ENCODE peak calls at places on chromosome 22, in nine cellular contexts. T, B, M, J, C, S, N, Q and G are unnamed samples.

GRCh38 chr22:20216863-20217499 is 51.1 kb downstream of the RTN4R start:
- DNase-seq in N (no peak), T (no peak), M (no peak), Q (no peak), C (no peak), S (no peak), J (no peak), B (no peak), G (no peak)

GRCh38 chr22:47406180-47406723 is 643.8 kb downstream of the TBC1D22A start:
- DNase-seq in N (no peak), B (no peak), M (no peak), Q (no peak), J (no peak), S (no peak), T (no peak), C (no peak), G (no peak)

GRCh38 chr22:50700387-50701075 is 27.9 kb downstream of the SHANK3 start:
- DNase-seq in B (no peak), C (no peak), J (no peak), Q (no peak), S (no peak), N (no peak), T (no peak), M (no peak), G (no peak)

GRCh38 chr22:50602338-50602700 is 1.7 kb downstream of the MAPK8IP2 start:
- DNase-seq in C (no peak), B (no peak), M (no peak), T (no peak), Q (no peak), S (no peak), N (no peak), J (no peak), G (no peak)

GRCh38 chr22:25081409-25081824 is 118.2 kb upstream of the CRYBB3 start:
- DNase-seq in Q (no peak), C (peak), N (no peak), M (peak), B (peak), T (peak), S (peak), J (no peak), G (no peak)

GRCh38 chr22:50544078-50544745 is 1.5 kb upstream of the KLHDC7B start:
- DNase-seq in B (no peak), M (peak), S (peak), C (peak), N (peak), Q (peak), J (no peak), T (peak), G (no peak)

GRCh38 chr22:19871023-19871844 is 16.6 kb upstream of the GNB1L start:
- DNase-seq in S (no peak), Q (no peak), N (no peak), J (peak), C (no peak), B (no peak), T (no peak), M (no peak), G (no peak)

GRCh38 chr22:37752189-37753061 is 55.3 kb upstream of the GCAT start:
- DNase-seq in N (peak), C (no peak), S (peak), J (peak), Q (peak), T (peak), M (peak), B (peak), G (peak)

GRCh38 chr22:19942071-19942885 is 660 bp upstream of the TXNRD2 start:
- DNase-seq in J (no peak), N (peak), B (no peak), S (peak), M (peak), T (peak), C (no peak), Q (no peak), G (no peak)

GRCh38 chr22:29225422-29226090 is 19.9 kb downstream of the EMID1 start:
- DNase-seq in C (no peak), B (no peak), J (no peak), N (no peak), S (peak), M (peak), T (peak), Q (peak), G (no peak)

GRCh38 chr22:30310881-30311771 is 15.6 kb downstream of the TBC1D10A start:
- DNase-seq in Q (no peak), C (no peak), T (peak), J (no peak), S (peak), B (peak), M (peak), N (no peak), G (peak)

GRCh38 chr22:27154717-27155116 is 497.3 kb downstream of the MIAT start:
- DNase-seq in N (no peak), C (no peak), T (peak), Q (no peak), J (no peak), S (no peak), B (no peak), M (no peak), G (no peak)

GRCh38 chr22:40363059-40363458 is 7.3 kb upstream of the SGSM3 start:
- DNase-seq in T (no peak), C (no peak), J (no peak), Q (no peak), B (no peak), N (no peak), S (no peak), M (no peak), G (no peak)

GRCh38 chr22:29344137-29344536 is 28.6 kb upstream of the RASL10A start:
- DNase-seq in M (peak), T (peak), S (peak), N (peak), Q (peak), B (peak), J (peak), C (no peak), G (peak)

GRCh38 chr22:30564766-30565118 is 9.7 kb downstream of the GAL3ST1 start:
- DNase-seq in J (no peak), B (no peak), C (peak), S (no peak), M (no peak), N (no peak), Q (no peak), T (no peak), G (no peak)

GRCh38 chr22:19816372-19817119 is 38.1 kb downstream of the GNB1L start:
- DNase-seq in J (no peak), M (no peak), N (no peak), Q (no peak), S (no peak), T (no peak), B (no peak), C (no peak), G (no peak)

GRCh38 chr22:30880181-30880601 is 88.4 kb downstream of the MORC2 start:
- DNase-seq in M (no peak), B (no peak), T (no peak), C (no peak), Q (no peak), S (no peak), J (no peak), N (no peak), G (no peak)

GRCh38 chr22:16651217-16651616 is 58.6 kb upstream of the CCT8L2 start:
- DNase-seq in J (no peak), T (no peak), S (no peak), M (no peak), C (peak), B (no peak), N (no peak), Q (no peak), G (no peak)

GRCh38 chr22:26565181-26565580 is 24.8 kb downstream of the TPST2 start:
- DNase-seq in Q (no peak), M (no peak), S (no peak), N (no peak), C (no peak), B (peak), J (no peak), T (no peak), G (no peak)

GRCh38 chr22:25402501-25403283 is 161.8 kb upstream of the GRK3 start:
- DNase-seq in Q (no peak), T (peak), C (no peak), J (no peak), N (no peak), M (peak), S (peak), B (peak), G (no peak)

GRCh38 chr22:40524392-40525249 is 111.9 kb downstream of the MRTFA start:
- DNase-seq in M (peak), Q (no peak), S (peak), B (peak), C (peak), N (no peak), J (no peak), T (no peak), G (no peak)

GRCh38 chr22:29108137-29108536 is 35.3 kb downstream of the KREMEN1 start:
- DNase-seq in C (no peak), Q (no peak), J (no peak), M (peak), B (peak), S (no peak), N (no peak), T (no peak), G (no peak)

GRCh38 chr22:30325724-30326703 is 727 bp downstream of the TBC1D10A start:
- DNase-seq in C (peak), B (no peak), N (no peak), Q (peak), T (no peak), S (no peak), M (no peak), J (no peak), G (peak)

GRCh38 chr22:44153705-44154104 is 27.0 kb upstream of the PARVG start:
- DNase-seq in Q (no peak), S (no peak), C (no peak), B (no peak), T (no peak), N (no peak), M (no peak), J (no peak), G (no peak)

GRCh38 chr22:27718186-27719032 is 83.1 kb downstream of the MN1 start:
- DNase-seq in J (peak), B (peak), M (peak), N (peak), T (peak), S (peak), C (no peak), Q (peak), G (peak)

GRCh38 chr22:23053912-23054530 is 16.3 kb upstream of the GNAZ start:
- DNase-seq in C (no peak), S (no peak), J (no peak), M (no peak), T (no peak), B (no peak), Q (no peak), N (no peak), G (no peak)
- H3K4me3 ChIP-seq in C (no peak), S (no peak), J (no peak), M (no peak), T (no peak), B (no peak), Q (no peak), N (no peak), G (no peak)

DNA sequence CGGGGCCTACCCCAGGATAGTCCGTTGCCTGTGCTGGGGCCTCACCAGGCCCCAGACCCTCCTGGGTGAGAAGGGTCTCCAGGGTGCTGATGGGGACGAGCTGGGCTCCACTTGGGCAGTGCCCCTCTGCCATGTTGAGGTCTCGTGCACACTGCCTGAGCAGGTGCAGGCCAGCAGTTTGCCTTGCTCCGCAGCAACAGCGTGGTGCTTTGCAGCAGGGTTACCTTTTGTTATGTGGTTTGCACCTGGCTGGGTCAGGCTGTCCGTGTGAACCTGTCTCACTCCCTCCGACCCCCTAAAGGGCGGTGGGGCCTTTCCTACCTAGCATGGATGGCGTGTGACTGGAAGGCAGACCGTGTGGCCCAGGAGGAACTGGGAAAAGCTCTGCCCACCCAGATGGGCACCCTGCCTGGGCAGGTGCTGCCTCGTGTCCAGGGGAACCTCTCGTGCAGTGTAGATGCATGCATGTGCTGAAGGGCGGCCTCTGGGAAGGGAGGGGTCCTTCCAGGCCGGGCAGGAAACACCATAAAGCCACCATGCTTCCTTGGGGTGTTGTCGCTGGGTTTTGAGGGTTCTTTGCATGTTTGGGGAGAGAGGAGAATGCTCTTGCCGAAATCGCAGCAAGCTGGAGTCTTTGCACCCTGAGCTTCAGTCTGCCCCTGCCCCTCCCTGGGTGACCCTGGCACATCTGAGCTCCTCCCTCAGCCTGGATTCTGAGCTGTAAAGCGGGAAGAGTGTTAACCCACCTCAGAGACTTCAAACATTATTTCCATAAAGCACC is 75.4 kb upstream of the PPARA start:
- DNase-seq in B (peak), M (no peak), N (no peak), S (no peak), J (peak), T (peak), C (peak), Q (peak), G (no peak)
- H3K4me3 ChIP-seq in B (peak), M (no peak), N (peak), S (peak), J (peak), T (no peak), C (peak), Q (peak), G (peak)

GRCh38 chr22:48489551-48490512 is 1337.8 kb downstream of the BRD1 start:
- DNase-seq in T (no peak), Q (no peak), S (peak), B (no peak), N (no peak), M (peak), J (no peak), C (no peak), G (no peak)
- H3K4me3 ChIP-seq in T (no peak), Q (peak), S (peak), B (no peak), N (peak), M (peak), J (peak), C (peak), G (peak)

GRCh38 chr22:32622762-32623147 is 148.1 kb downstream of the FBXO7 start:
- DNase-seq in J (no peak), B (no peak), C (no peak), T (no peak), S (no peak), M (no peak), Q (no peak), N (no peak), G (no peak)
- H3K4me3 ChIP-seq in J (no peak), B (no peak), C (no peak), T (no peak), S (no peak), M (no peak), Q (no peak), N (no peak), G (no peak)

DNA sequence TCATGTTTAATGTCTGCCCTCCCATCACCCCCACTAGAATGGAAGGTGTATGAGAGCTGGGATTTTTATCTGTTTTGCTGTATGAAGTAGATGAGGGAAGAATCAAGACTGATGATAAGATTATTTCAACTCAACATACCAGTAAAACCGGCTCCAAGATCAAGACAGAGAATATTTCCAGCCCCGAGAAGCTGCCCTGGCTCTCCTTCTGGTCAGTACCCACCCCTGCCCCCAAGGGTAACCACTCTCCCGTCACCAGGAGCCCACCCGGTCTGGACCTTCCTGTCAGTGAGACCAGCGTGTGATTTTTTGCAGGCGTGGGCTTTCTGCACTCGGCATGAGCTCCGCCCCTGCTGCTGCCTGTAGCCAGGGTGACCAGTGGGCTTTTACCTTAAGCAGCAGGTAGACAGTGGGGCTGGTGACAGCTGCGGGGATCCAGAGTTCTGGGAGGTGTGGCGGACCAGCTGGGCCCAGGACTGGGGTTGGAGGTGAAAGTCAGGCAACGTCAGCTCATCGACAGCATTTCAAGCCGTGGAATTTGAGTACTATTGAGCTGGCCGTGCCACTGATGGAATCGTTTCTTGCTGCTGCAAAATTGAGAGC is 25.6 kb downstream of the RPL3 start:
- DNase-seq in B (no peak), J (no peak), S (no peak), C (no peak), Q (no peak), T (no peak), M (no peak), N (no peak), G (no peak)
- H3K4me3 ChIP-seq in B (no peak), J (no peak), S (no peak), C (no peak), Q (no peak), T (no peak), M (no peak), N (no peak), G (no peak)

GRCh38 chr22:48675828-48676145 is 1151.9 kb downstream of the BRD1 start:
- DNase-seq in M (no peak), T (no peak), J (no peak), B (no peak), Q (no peak), N (no peak), S (no peak), C (no peak), G (no peak)

GRCh38 chr22:48675141-48675827 is 1152.4 kb downstream of the BRD1 start:
- DNase-seq in Q (no peak), M (no peak), S (no peak), J (no peak), N (no peak), C (no peak), B (no peak), T (no peak), G (no peak)

GRCh38 chr22:48672387-48672786 is 1155.3 kb downstream of the BRD1 start:
- DNase-seq in N (no peak), B (no peak), S (no peak), J (no peak), M (no peak), Q (no peak), T (no peak), C (no peak), G (no peak)

GRCh38 chr22:48676266-48677167 is 1151.2 kb downstream of the BRD1 start:
- DNase-seq in B (no peak), Q (no peak), M (no peak), T (no peak), C (no peak), N (no peak), S (no peak), J (no peak), G (no peak)

DNA sequence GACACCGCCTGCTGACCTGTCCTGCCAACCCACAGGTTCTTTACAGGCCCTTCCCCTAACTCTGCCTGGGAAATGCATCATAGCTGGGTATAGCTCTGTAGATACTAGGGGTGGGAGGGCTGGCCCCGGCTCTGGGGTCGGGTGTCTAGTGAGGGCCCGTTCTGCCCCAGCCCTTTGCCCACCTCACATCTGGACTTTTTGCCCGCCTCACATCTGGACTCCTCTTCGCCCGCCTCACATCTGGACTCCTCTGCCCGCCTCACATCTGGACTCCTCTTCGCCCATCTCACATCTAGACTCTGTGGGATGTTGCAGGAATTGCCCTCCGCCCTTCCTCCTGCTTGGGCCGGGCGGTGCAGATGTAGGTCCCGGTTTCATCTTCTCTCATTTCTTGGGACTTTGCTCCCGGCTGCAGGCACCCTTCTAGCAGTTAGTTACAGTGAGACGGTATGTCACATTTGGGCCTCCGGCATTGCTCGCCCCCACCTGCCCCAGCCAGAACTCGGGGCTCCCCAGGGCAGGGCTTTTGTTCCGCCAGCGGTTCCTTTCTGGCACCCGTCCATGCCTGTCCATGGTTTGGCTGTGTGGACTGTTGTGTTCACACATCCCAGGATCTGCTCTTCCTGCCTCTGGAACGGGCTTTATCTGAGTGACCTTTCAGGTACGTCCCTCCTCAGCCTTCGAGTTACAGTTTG is 1153.7 kb downstream of the BRD1 start:
- DNase-seq in Q (no peak), B (no peak), C (no peak), N (no peak), J (no peak), S (no peak), M (no peak), T (no peak), G (no peak)
- H3K4me3 ChIP-seq in Q (no peak), B (no peak), C (no peak), N (no peak), J (no peak), S (no peak), M (no peak), T (no peak), G (no peak)

GRCh38 chr22:32969502-32969901 is 88.7 kb downstream of the SYN3 start:
- DNase-seq in J (no peak), M (no peak), B (no peak), T (no peak), N (no peak), S (no peak), C (no peak), Q (no peak), G (no peak)
- H3K4me3 ChIP-seq in J (no peak), M (no peak), B (no peak), T (no peak), N (no peak), S (no peak), C (no peak), Q (no peak), G (no peak)

DNA sequence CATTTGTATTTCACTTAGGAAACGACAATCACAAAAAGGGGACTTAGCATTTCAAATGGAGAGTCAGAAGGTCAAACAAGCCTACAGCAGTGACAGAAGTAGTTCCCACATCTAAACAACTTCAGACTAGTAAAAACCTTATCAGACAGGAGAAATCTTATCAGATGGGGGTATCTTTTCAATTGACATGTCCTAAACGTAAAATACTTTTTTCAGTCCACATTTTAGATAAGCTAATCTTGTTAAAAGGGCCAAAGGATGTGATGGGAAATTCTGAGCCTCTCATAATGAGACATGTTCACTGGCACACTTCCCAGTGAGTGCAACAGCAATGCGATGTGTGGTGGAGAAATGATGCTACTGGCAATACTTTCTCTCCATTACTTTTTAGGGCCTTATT is 2.4 kb downstream of the MAPK1 start:
- DNase-seq in B (peak), Q (peak), J (no peak), T (peak), N (peak), M (peak), C (no peak), S (peak), G (peak)
- H3K4me3 ChIP-seq in B (no peak), Q (peak), J (peak), T (no peak), N (peak), M (peak), C (peak), S (peak), G (no peak)